ENCODE peak calls at places on chromosome 3, in four cellular contexts. B is K562, K is HepG2, A is H1. O is an unnamed sample.

GRCh38 chr3:10848261-10848660 is 32.2 kb downstream of the SLC6A11 start:
- DNase-seq in B (no peak), K (no peak), A (no peak), O (no peak)

GRCh38 chr3:14329842-14330241 is 72.6 kb upstream of the SLC6A6 start:
- DNase-seq in B (no peak), K (no peak), A (no peak), O (no peak)

GRCh38 chr3:143571548-143571947 is 276.7 kb downstream of the SLC9A9 start:
- DNase-seq in B (no peak), K (no peak), A (no peak), O (no peak)

GRCh38 chr3:159672728-159673471 is 315.7 kb upstream of the IL12A start:
- DNase-seq in B (no peak), K (no peak), A (no peak), O (peak; percentile 16)

GRCh38 chr3:50205719-50206276 is 727 bp downstream of the SLC38A3 start:
- DNase-seq in B (peak; percentile 40), K (peak; percentile 73), A (peak; percentile 89), O (no peak)

GRCh38 chr3:34090876-34091275 is 292.4 kb downstream of the PDCD6IP start:
- DNase-seq in B (no peak), K (no peak), A (no peak), O (no peak)

GRCh38 chr3:127796751-127797150 is 25.6 kb downstream of the MGLL start:
- DNase-seq in B (no peak), K (no peak), A (no peak), O (no peak)

GRCh38 chr3:37628711-37629301 is 232.9 kb upstream of the CTDSPL start:
- DNase-seq in B (no peak), K (no peak), A (no peak), O (no peak)

GRCh38 chr3:42688016-42688415 is 2.7 kb downstream of the KLHL40 start:
- DNase-seq in B (no peak), K (no peak), A (no peak), O (no peak)

GRCh38 chr3:72100626-72101187 is 315.8 kb upstream of the PROK2 start:
- DNase-seq in B (peak; percentile 56), K (no peak), A (peak; percentile 89), O (peak; percentile 1)

GRCh38 chr3:61452536-61452991 is 108.8 kb upstream of the PTPRG start:
- DNase-seq in B (no peak), K (no peak), A (no peak), O (no peak)

GRCh38 chr3:148205945-148206845 is 491.5 kb upstream of the AGTR1 start:
- DNase-seq in B (no peak), K (no peak), A (no peak), O (no peak)

GRCh38 chr3:177141471-177141870 is 55.8 kb downstream of the TBL1XR1 start:
- DNase-seq in B (no peak), K (no peak), A (no peak), O (no peak)

GRCh38 chr3:127682576-127682975 is 9.8 kb downstream of the ABTB1 start:
- DNase-seq in B (no peak), K (no peak), A (peak; percentile 48), O (no peak)

GRCh38 chr3:54003136-54003535 is 111.5 kb upstream of the SELENOK start:
- DNase-seq in B (no peak), K (no peak), A (no peak), O (no peak)

DNA sequence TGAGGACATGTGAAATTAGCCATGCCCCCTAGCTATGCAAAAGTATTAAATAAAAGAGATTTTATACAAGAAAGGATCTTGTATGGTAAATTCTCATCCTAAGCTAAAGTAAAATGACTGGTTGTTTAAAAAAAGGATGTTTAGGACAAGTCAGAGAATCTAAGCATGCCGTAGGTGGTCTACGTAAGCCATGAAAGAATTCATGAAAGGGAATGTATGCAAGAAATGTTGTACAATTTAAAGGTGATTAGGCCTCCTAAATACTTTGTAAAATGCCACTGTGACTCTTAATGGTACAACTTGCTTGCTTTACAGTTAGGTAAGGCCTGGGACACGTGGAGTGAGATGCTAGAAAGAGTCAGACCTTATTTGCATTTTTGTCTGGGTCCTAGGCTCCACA is 209.0 kb downstream of the EFHB start:
- DNase-seq in B (no peak), K (no peak), A (no peak), O (no peak)
- TF ChIP-seq PHF8 in B (no peak), K (no peak), A (no peak), O (no peak)

DNA sequence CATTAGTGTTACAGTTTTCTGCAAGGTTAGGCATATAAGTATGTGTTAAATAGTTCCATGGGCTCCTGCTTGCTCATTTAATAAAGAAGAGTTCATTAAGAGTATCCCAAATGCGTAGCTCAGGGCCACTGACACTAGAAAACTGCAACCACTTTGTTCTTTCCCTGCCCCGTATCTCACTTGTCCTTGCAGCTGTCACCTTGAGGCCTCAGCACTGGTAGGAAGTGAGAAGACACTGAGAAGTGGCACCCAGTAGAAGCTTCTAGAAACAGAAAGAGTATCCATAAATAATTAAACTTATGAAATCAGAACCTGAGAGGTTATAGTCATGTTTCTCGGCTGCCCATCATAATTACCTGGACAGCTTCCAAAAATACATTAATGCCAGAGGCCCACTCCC is 266.0 kb downstream of the KCNMB2 start:
- DNase-seq in B (no peak), K (no peak), A (no peak), O (no peak)
- TF ChIP-seq PHF8 in B (no peak), K (no peak), A (no peak), O (no peak)

GRCh38 chr3:31853580-31853979 is 127.5 kb downstream of the OSBPL10 start:
- DNase-seq in B (no peak), K (no peak), A (no peak), O (no peak)

GRCh38 chr3:31851278-31851677 is 129.8 kb downstream of the OSBPL10 start:
- DNase-seq in B (no peak), K (no peak), A (no peak), O (no peak)

GRCh38 chr3:31848163-31848848 is 132.8 kb downstream of the OSBPL10 start:
- DNase-seq in B (no peak), K (peak; percentile 18), A (no peak), O (no peak)

GRCh38 chr3:31847760-31848159 is 133.3 kb downstream of the OSBPL10 start:
- DNase-seq in B (no peak), K (no peak), A (no peak), O (no peak)

GRCh38 chr3:31848921-31849320 is 132.1 kb downstream of the OSBPL10 start:
- DNase-seq in B (no peak), K (peak; percentile 26), A (no peak), O (no peak)
- TF ChIP-seq PHF8 in B (no peak), K (no peak), A (no peak), O (no peak)

DNA sequence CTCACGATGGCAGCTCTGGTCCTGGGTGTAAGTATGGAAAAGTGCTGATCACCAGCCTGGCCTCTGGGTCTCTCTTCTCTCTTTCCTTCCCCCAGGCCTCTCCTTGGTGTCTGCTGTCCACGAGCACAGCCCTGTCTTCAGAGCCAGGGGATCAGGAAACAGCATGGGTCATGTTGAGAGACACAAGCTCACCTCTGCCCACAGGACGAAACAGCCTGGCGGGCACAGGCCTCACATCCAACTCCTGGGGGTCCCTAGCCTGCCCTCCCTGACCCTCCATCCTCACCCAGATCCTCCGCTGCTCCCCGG is 116.4 kb downstream of the FAM43A start:
- DNase-seq in B (no peak), K (no peak), A (no peak), O (no peak)
- TF ChIP-seq PHF8 in B (no peak), K (no peak), A (no peak), O (no peak)